ENCODE peak calls at places on chromosomes 11 and 22, in six cellular contexts. B, C, U, J, H and A are unnamed samples.

GRCh38 chr11:96356837-96357236 is 13.8 kb upstream of the MAML2 start:
- DNase-seq in H (no peak), U (no peak), C (no peak), J (no peak), B (no peak), A (no peak)

GRCh38 chr22:36636916-36637315 is 66.6 kb downstream of the CACNG2 start:
- DNase-seq in H (no peak), C (no peak), U (peak), J (no peak), B (no peak), A (no peak)

GRCh38 chr22:36386900-36387663 is 685 bp downstream of the MYH9 start:
- DNase-seq in C (no peak), H (no peak), B (peak), J (peak), U (no peak), A (no peak)

GRCh38 chr11:44416776-44417175 is 106.8 kb upstream of the ALX4 start:
- DNase-seq in H (no peak), B (no peak), J (no peak), U (no peak), C (no peak), A (no peak)

GRCh38 chr11:132054822-132055221 is 684.4 kb downstream of the NTM start:
- DNase-seq in J (no peak), H (no peak), B (no peak), U (no peak), C (no peak), A (no peak)

GRCh38 chr11:95788921-95789505 is 569 bp downstream of the FAM76B start:
- DNase-seq in J (peak), U (peak), C (peak), B (peak), H (peak), A (peak)

GRCh38 chr22:19180234-19180633 is 1.7 kb upstream of the SLC25A1 start:
- DNase-seq in H (no peak), U (no peak), J (no peak), C (no peak), B (no peak), A (no peak)

GRCh38 chr11:47667135-47667534 is 24.8 kb upstream of the MTCH2 start:
- DNase-seq in U (no peak), B (no peak), H (no peak), J (no peak), C (no peak), A (no peak)

GRCh38 chr22:45884201-45885067 is 92.5 kb downstream of the WNT7B start:
- DNase-seq in U (no peak), B (no peak), H (no peak), J (no peak), C (no peak), A (no peak)

GRCh38 chr11:70503878-70504240 is 105.5 kb downstream of the CTTN start:
- DNase-seq in U (no peak), B (no peak), H (no peak), C (no peak), J (no peak), A (no peak)